ENCODE peak calls at places on chromosome 11, in seven cellular contexts. V is H1, A is A549, P is breast epithelium, J is K562, C is IMR-90, M is body of pancreas. D is an unnamed sample.

GRCh38 chr11:111303476-111303875 is 5.1 kb downstream of the POU2AF3 start:
- DNase-seq in V (no peak), A (peak; percentile 11), P (no peak), J (no peak), C (no peak), M (peak; percentile 77), D (no peak)

GRCh38 chr11:130601141-130601540 is 152.7 kb downstream of the ADAMTS15 start:
- DNase-seq in V (no peak), A (no peak), P (no peak), J (no peak), C (peak; percentile 90), M (peak; percentile 63), D (peak; percentile 77)

GRCh38 chr11:46001427-46002049 is 79.1 kb downstream of the LARGE2 start:
- DNase-seq in V (no peak), A (no peak), P (no peak), J (no peak), C (peak; percentile 70), M (no peak), D (no peak)

GRCh38 chr11:105975128-105975527 is 46.9 kb downstream of the MSANTD4 start:
- DNase-seq in V (no peak), A (no peak), P (no peak), J (no peak), C (peak; percentile 48), M (no peak), D (no peak)

GRCh38 chr11:101860694-101861371 is 54.0 kb upstream of the CEP126 start:
- DNase-seq in V (peak; percentile 29), A (peak; percentile 37), P (no peak), J (peak; percentile 16), C (peak; percentile 76), M (peak; percentile 43), D (peak; percentile 41)

GRCh38 chr11:30706276-30706675 is 120.1 kb upstream of the MPPED2 start:
- DNase-seq in V (no peak), A (no peak), P (no peak), J (no peak), C (no peak), M (no peak), D (no peak)

GRCh38 chr11:102237096-102237735 is 80.1 kb upstream of the BIRC3 start:
- DNase-seq in V (no peak), A (no peak), P (no peak), J (no peak), C (peak; percentile 62), M (no peak), D (no peak)

GRCh38 chr11:111162306-111162705 is 83.2 kb upstream of the POU2AF2 start:
- DNase-seq in V (no peak), A (no peak), P (no peak), J (no peak), C (peak; percentile 59), M (no peak), D (no peak)

GRCh38 chr11:69339041-69339733 is 45.2 kb downstream of the MYEOV start:
- DNase-seq in V (no peak), A (no peak), P (peak; percentile 34), J (no peak), C (no peak), M (no peak), D (no peak)

GRCh38 chr11:69212121-69213110 is 56.7 kb downstream of the SMIM38 start:
- DNase-seq in V (no peak), A (no peak), P (peak; percentile 38), J (no peak), C (no peak), M (no peak), D (no peak)

GRCh38 chr11:122020902-122021301 is 95.1 kb downstream of the BLID start:
- DNase-seq in V (no peak), A (no peak), P (no peak), J (no peak), C (peak; percentile 33), M (no peak), D (peak; percentile 54)

GRCh38 chr11:100578966-100579365 is 108.1 kb upstream of the ARHGAP42 start:
- DNase-seq in V (peak; percentile 47), A (no peak), P (no peak), J (no peak), C (peak; percentile 61), M (no peak), D (no peak)

GRCh38 chr11:132472411-132473205 is 1059.7 kb downstream of the OPCML start:
- DNase-seq in V (no peak), A (no peak), P (no peak), J (no peak), C (no peak), M (no peak), D (no peak)

GRCh38 chr11:35162795-35163194 is 23.8 kb downstream of the CD44 start:
- DNase-seq in V (no peak), A (no peak), P (no peak), J (no peak), C (peak; percentile 47), M (no peak), D (no peak)

GRCh38 chr11:122871302-122871701 is 11.3 kb upstream of the JHY start:
- DNase-seq in V (no peak), A (no peak), P (no peak), J (no peak), C (no peak), M (no peak), D (no peak)

GRCh38 chr11:95156133-95156731 is 66.6 kb downstream of the ENDOD1 start:
- DNase-seq in V (no peak), A (no peak), P (no peak), J (peak; percentile 28), C (no peak), M (no peak), D (no peak)

GRCh38 chr11:130315354-130315970 is 745 bp upstream of the ZBTB44 start:
- DNase-seq in V (no peak), A (no peak), P (peak; percentile 57), J (peak; percentile 14), C (no peak), M (peak; percentile 46), D (no peak)

GRCh38 chr11:65150513-65151271 is 16.4 kb upstream of the SYVN1 start:
- DNase-seq in V (no peak), A (peak; percentile 95), P (peak; percentile 97), J (peak; percentile 63), C (peak; percentile 86), M (peak; percentile 96), D (peak; percentile 68)
- TF ChIP-seq POLR2A in V (no peak), A (peak; percentile 14), P (no peak), J (peak; percentile 56), C (no peak), M (peak; percentile 54), D (no peak)

DNA sequence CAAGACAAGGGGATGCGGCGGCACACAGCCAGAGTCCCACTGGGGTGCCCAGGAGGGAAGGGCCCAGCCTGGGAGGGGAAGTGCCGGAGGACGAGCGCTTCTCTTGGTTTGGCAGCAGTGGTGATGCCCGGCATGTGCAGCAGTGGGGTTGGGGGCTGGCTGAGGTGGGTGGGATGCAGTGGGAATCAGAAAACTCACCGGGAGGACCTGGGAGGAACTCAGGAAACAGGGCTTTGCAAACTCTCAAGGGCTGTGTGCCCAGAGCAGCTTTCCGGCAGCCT is 3.0 kb downstream of the FERMT3 start:
- DNase-seq in V (no peak), A (no peak), P (no peak), J (no peak), C (no peak), M (no peak), D (no peak)
- H3K4me1 ChIP-seq in V (no peaks in the 10 kb centered on the region), A (peaks cover 4% of the 10 kb centered on the region), P (no peaks in the 10 kb centered on the region), J (peaks cover 57% of the 10 kb centered on the region), C (peaks cover 10% of the 10 kb centered on the region), M (peaks cover 4% of the 10 kb centered on the region), D (no peaks in the 10 kb centered on the region)

GRCh38 chr11:210122-210802 is 2.8 kb downstream of the RIC8A start:
- DNase-seq in V (no peak), A (peak; percentile 29), P (peak; percentile 20), J (no peak), C (peak; percentile 88), M (no peak), D (no peak)

GRCh38 chr11:210803-211180 is 3.3 kb downstream of the RIC8A start:
- DNase-seq in V (no peak), A (no peak), P (peak; percentile 33), J (no peak), C (no peak), M (no peak), D (no peak)

GRCh38 chr11:208917-209260 is 1.4 kb downstream of the RIC8A start:
- DNase-seq in V (no peak), A (peak; percentile 18), P (no peak), J (no peak), C (no peak), M (peak; percentile 16), D (no peak)

GRCh38 chr11:208177-208916 is 839 bp downstream of the RIC8A start:
- DNase-seq in V (peak; percentile 29), A (peak; percentile 73), P (peak; percentile 72), J (peak; percentile 81), C (peak; percentile 63), M (peak; percentile 82), D (peak; percentile 58)

GRCh38 chr11:209275-210121 is 2.0 kb downstream of the RIC8A start:
- DNase-seq in V (no peak), A (peak; percentile 28), P (no peak), J (no peak), C (no peak), M (no peak), D (no peak)
- TF ChIP-seq POLR2A in V (no peak), A (no peak), P (no peak), J (no peak), C (no peak), M (no peak), D (no peak)

GRCh38 chr11:2316169-2316962 is 14.6 kb downstream of the TSPAN32 start:
- DNase-seq in V (no peak), A (no peak), P (peak; percentile 47), J (no peak), C (no peak), M (peak; percentile 2), D (no peak)

GRCh38 chr11:2316963-2317244 is 15.1 kb downstream of the TSPAN32 start:
- DNase-seq in V (no peak), A (no peak), P (no peak), J (no peak), C (no peak), M (no peak), D (no peak)

GRCh38 chr11:2314525-2315394 is 12.9 kb downstream of the TSPAN32 start:
- DNase-seq in V (no peak), A (no peak), P (peak; percentile 66), J (peak; percentile 46), C (peak; percentile 60), M (peak; percentile 87), D (peak; percentile 86)

GRCh38 chr11:2314136-2314524 is 12.3 kb downstream of the TSPAN32 start:
- DNase-seq in V (no peak), A (no peak), P (no peak), J (no peak), C (no peak), M (peak; percentile 2), D (no peak)

DNA sequence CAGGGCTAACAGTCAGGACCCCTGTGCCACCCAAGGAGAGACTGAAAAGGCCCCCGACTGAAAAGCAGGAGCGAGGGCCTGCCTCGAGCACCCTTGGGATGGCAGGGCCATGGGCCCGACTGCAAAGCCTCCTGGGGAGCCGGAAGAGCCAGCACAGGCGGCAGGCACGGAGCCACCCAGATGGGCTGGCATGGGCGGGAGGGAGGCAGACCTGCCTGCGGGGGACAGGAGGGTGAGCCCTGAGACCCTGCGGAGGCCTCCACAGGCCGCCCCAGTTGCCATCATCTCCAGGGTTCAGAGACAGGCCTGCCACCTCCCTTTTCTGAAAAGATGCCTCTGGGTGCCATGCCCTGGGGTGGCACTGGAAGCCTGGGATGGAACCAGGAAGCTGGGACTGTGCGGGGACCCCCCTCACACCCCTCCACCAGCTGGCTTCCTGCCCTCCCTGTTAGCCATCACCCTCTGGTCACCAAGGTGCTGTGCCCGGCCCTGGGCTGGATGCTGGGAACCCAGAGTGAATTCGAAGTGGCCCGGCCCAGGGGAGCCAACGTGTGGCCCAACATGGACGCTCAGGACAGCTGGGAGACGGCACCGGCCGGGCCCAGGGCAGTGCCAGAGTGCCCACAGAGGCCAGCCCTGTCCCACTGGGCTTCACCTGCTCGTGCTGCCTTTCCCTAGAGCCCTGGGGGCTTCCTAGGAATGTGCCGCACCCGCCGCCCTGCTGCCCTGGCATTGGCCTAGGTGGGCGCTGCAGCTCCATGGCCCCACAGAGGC is 13.8 kb downstream of the TSPAN32 start:
- DNase-seq in V (no peak), A (no peak), P (peak; percentile 49), J (no peak), C (no peak), M (peak; percentile 3), D (no peak)
- H3K4me1 ChIP-seq in V (no peaks in the 10 kb centered on the region), A (peaks cover 4% of the 10 kb centered on the region), P (no peaks in the 10 kb centered on the region), J (peaks cover 59% of the 10 kb centered on the region), C (peaks cover 20% of the 10 kb centered on the region), M (peaks cover 20% of the 10 kb centered on the region), D (no peaks in the 10 kb centered on the region)